ENCODE peak calls at places on chromosomes 11 and 22, in ten cellular contexts. Z is activated CD4-positive, alpha-beta T cell treated with anti-CD3 and anti-CD28 coated beads, Interleukin-2, amount 50 U/mL, for 4 hours; X is NCI-H1105 treated with DMSO at 0.1 percent for 48 hours; W is astrocyte of the cerebellum; D is ascending aorta; E is stimulated activated CD8-positive, alpha-beta memory T cell treated with anti-CD3 and anti-CD28 coated beads, Interleukin-4, amount 100 ng/mL, for 24 hours; O is NCI-H1092; R is mesothelial cell of epicardium; Q is NCI-H69; U is epithelial cell of esophagus. K is an unnamed sample.

GRCh38 chr11:128720522-128720985 is 26.7 kb downstream of the FLI1 start:
- DNase-seq in Z (no peak), X (no peak), W (no peak), D (no peak), E (no peak), O (no peak), R (no peak), Q (no peak), U (no peak), K (no peak)

GRCh38 chr11:32213223-32213622 is 122.3 kb downstream of the RCN1 start:
- DNase-seq in Z (no peak), X (no peak), W (peak), D (no peak), E (no peak), O (no peak), R (no peak), Q (no peak), U (peak), K (peak)

GRCh38 chr22:19085233-19086043 is 36.8 kb downstream of the DGCR2 start:
- DNase-seq in Z (no peak), X (peak), W (peak), D (no peak), E (no peak), O (no peak), R (no peak), Q (peak), U (peak), K (no peak)

GRCh38 chr11:33919645-33920044 is 27.8 kb upstream of the LMO2 start:
- DNase-seq in Z (no peak), X (no peak), W (no peak), D (no peak), E (no peak), O (no peak), R (no peak), Q (no peak), U (no peak), K (no peak)

GRCh38 chr11:44312876-44313275 is 2.9 kb upstream of the ALX4 start:
- DNase-seq in Z (no peak), X (no peak), W (no peak), D (no peak), E (no peak), O (no peak), R (no peak), Q (no peak), U (no peak), K (no peak)

GRCh38 chr11:46160100-46160499 is 38.8 kb upstream of the PHF21A start:
- DNase-seq in Z (no peak), X (peak), W (no peak), D (no peak), E (no peak), O (no peak), R (no peak), Q (peak), U (peak), K (no peak)

GRCh38 chr22:24583221-24583971 is 9.5 kb downstream of the LRRC75B start:
- DNase-seq in Z (no peak), X (peak), W (no peak), D (no peak), E (no peak), O (peak), R (no peak), Q (peak), U (peak), K (no peak)

GRCh38 chr22:36816635-36817428 is at the start of gene PVALB:
- DNase-seq in Z (no peak), X (peak), W (no peak), D (no peak), E (no peak), O (no peak), R (peak), Q (peak), U (peak), K (no peak)

GRCh38 chr22:36184433-36185035 is 17.1 kb downstream of the APOL4 start:
- DNase-seq in Z (no peak), X (no peak), W (no peak), D (no peak), E (no peak), O (no peak), R (no peak), Q (peak), U (no peak), K (no peak)

GRCh38 chr22:44444341-44445306 is 53.4 kb downstream of the RTL6 start:
- DNase-seq in Z (no peak), X (no peak), W (no peak), D (no peak), E (no peak), O (no peak), R (no peak), Q (peak), U (no peak), K (no peak)

GRCh38 chr22:40452730-40453487 is 82.5 kb downstream of the SGSM3 start:
- DNase-seq in Z (no peak), X (peak), W (no peak), D (no peak), E (no peak), O (no peak), R (no peak), Q (peak), U (peak), K (no peak)